ENCODE peak calls at places on chromosomes 12 and 14, in six cellular contexts. U is HepG2, M is K562, P is H1, X is HCT116, D is GM12878. Q is an unnamed sample.

GRCh38 chr12:77402726-77403125 is 337.4 kb upstream of the E2F7 start:
- DNase-seq in U (no peak), M (no peak), P (no peak), X (no peak), D (no peak), Q (no peak)

GRCh38 chr14:31926123-31926522 is 151.0 kb upstream of the ARHGAP5 start:
- DNase-seq in U (peak; percentile 87), M (peak; percentile 40), P (no peak), X (peak; percentile 54), D (no peak), Q (peak; percentile 22)

GRCh38 chr12:1799068-1799881 is 21.1 kb upstream of the LRTM2 start:
- DNase-seq in U (no peak), M (no peak), P (no peak), X (no peak), D (no peak), Q (no peak)

GRCh38 chr12:108131035-108131434 is 1.9 kb downstream of the WSCD2 start:
- DNase-seq in U (no peak), M (no peak), P (no peak), X (no peak), D (no peak), Q (no peak)

GRCh38 chr12:98574110-98574509 is 19.4 kb upstream of the SLC25A3 start:
- DNase-seq in U (peak; percentile 79), M (no peak), P (no peak), X (no peak), D (no peak), Q (no peak)

GRCh38 chr14:96037891-96038557 is 1.1 kb upstream of the C14orf132 start:
- DNase-seq in U (no peak), M (no peak), P (no peak), X (peak; percentile 74), D (no peak), Q (no peak)

GRCh38 chr12:64395739-64396138 is 5.2 kb upstream of the C12orf56 start:
- DNase-seq in U (no peak), M (no peak), P (no peak), X (no peak), D (no peak), Q (no peak)

GRCh38 chr14:63952933-63953437 is 100.2 kb downstream of the SYNE2 start:
- DNase-seq in U (no peak), M (no peak), P (no peak), X (no peak), D (no peak), Q (no peak)

GRCh38 chr14:70785556-70785955 is 23.8 kb downstream of the MAP3K9 start:
- DNase-seq in U (no peak), M (no peak), P (no peak), X (no peak), D (no peak), Q (no peak)

GRCh38 chr12:108190529-108190928 is 61.4 kb downstream of the WSCD2 start:
- DNase-seq in U (no peak), M (no peak), P (no peak), X (no peak), D (no peak), Q (no peak)

GRCh38 chr12:79424109-79424721 is 266.5 kb downstream of the PAWR start:
- DNase-seq in U (peak; percentile 91), M (no peak), P (no peak), X (no peak), D (no peak), Q (no peak)

GRCh38 chr12:49187184-49187583 is 1.7 kb downstream of the TUBA1A start:
- DNase-seq in U (no peak), M (no peak), P (no peak), X (no peak), D (no peak), Q (no peak)

GRCh38 chr12:44827832-44828438 is 48.2 kb downstream of the NELL2 start:
- DNase-seq in U (no peak), M (no peak), P (no peak), X (no peak), D (no peak), Q (no peak)

GRCh38 chr14:67618617-67619063 is 1.1 kb upstream of the ARG2 start:
- DNase-seq in U (peak; percentile 75), M (peak; percentile 68), P (no peak), X (no peak), D (no peak), Q (no peak)

GRCh38 chr14:33454022-33454645 is 496.7 kb downstream of the EGLN3 start:
- DNase-seq in U (no peak), M (no peak), P (no peak), X (no peak), D (no peak), Q (no peak)

GRCh38 chr12:28209782-28210181 is 19.5 kb downstream of the CCDC91 start:
- DNase-seq in U (no peak), M (no peak), P (no peak), X (no peak), D (no peak), Q (no peak)

GRCh38 chr12:47982311-47982710 is 18.9 kb downstream of the TMEM106C start:
- DNase-seq in U (no peak), M (no peak), P (no peak), X (no peak), D (no peak), Q (no peak)

GRCh38 chr14:23401331-23401730 is 6.7 kb downstream of the MYH6 start:
- DNase-seq in U (no peak), M (no peak), P (no peak), X (no peak), D (no peak), Q (no peak)

GRCh38 chr14:60008042-60008441 is 83.7 kb upstream of the PCNX4 start:
- DNase-seq in U (no peak), M (no peak), P (no peak), X (no peak), D (no peak), Q (no peak)

GRCh38 chr14:81517798-81518398 is 15.8 kb downstream of the SEL1L start:
- DNase-seq in U (peak; percentile 66), M (no peak), P (no peak), X (no peak), D (no peak), Q (no peak)

GRCh38 chr12:8644345-8645248 is 18.0 kb downstream of the MFAP5 start:
- DNase-seq in U (no peak), M (no peak), P (no peak), X (no peak), D (peak; percentile 90), Q (no peak)

GRCh38 chr14:102795060-102795925 is 18.0 kb downstream of the TRAF3 start:
- DNase-seq in U (peak; percentile 82), M (peak; percentile 28), P (no peak), X (no peak), D (no peak), Q (no peak)

GRCh38 chr12:6084261-6084968 is 40.1 kb downstream of the VWF start:
- DNase-seq in U (no peak), M (no peak), P (no peak), X (peak; percentile 60), D (no peak), Q (peak; percentile 100)

GRCh38 chr12:115891551-115891950 is 385.9 kb downstream of the MED13L start:
- DNase-seq in U (no peak), M (no peak), P (no peak), X (no peak), D (no peak), Q (peak; percentile 39)

GRCh38 chr12:115770643-115771042 is 506.9 kb downstream of the MED13L start:
- DNase-seq in U (no peak), M (no peak), P (no peak), X (no peak), D (no peak), Q (no peak)

GRCh38 chr12:108635201-108635996 is 1.7 kb upstream of the SELPLG start:
- DNase-seq in U (no peak), M (peak; percentile 39), P (no peak), X (no peak), D (peak; percentile 99), Q (no peak)

GRCh38 chr14:91417134-91417982 is at the start of gene CCDC88C:
- DNase-seq in U (peak; percentile 54), M (peak; percentile 77), P (no peak), X (peak; percentile 22), D (no peak), Q (no peak)

GRCh38 chr12:47900480-47901129 is 4.2 kb downstream of the VDR start:
- DNase-seq in U (peak; percentile 86), M (no peak), P (no peak), X (peak; percentile 29), D (no peak), Q (no peak)

DNA sequence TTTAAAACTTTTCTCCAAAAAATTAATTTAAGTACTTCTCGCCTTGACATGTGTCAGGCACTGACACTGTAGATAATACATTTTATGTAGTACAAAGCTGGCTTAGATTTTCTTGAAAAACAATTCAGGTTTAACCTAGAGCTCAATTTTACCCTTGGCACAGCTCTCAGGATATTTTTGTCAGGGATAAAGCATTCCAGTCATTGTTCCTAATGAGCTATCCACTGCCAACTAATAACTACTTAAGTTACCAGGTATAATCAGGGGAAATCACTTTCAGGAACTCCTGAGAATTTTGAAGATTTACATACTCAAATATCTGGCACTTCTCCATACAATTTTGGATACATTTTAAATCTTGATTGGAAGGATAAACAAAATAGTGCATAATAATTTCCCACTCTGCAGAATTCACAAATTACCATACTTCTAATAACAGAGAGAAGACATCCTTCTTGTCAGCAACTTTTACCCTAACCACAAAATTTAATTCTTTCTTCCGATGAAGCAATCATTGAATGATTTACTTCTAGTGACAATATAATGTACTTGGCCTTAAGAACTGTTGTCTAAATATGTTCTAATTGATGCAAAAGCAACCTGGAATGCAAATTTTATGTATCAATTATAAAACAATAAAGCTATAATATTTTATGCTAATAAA is 4.8 kb downstream of the RASSF9 start:
- DNase-seq in U (no peak), M (no peak), P (no peak), X (no peak), D (no peak), Q (no peak)
- H3K4me3 ChIP-seq in U (no peak overlapping the region), M (no peak overlapping the region), P (no peak overlapping the region), X (no peak overlapping the region), D (no peak overlapping the region), Q (no peak overlapping the region)

DNA sequence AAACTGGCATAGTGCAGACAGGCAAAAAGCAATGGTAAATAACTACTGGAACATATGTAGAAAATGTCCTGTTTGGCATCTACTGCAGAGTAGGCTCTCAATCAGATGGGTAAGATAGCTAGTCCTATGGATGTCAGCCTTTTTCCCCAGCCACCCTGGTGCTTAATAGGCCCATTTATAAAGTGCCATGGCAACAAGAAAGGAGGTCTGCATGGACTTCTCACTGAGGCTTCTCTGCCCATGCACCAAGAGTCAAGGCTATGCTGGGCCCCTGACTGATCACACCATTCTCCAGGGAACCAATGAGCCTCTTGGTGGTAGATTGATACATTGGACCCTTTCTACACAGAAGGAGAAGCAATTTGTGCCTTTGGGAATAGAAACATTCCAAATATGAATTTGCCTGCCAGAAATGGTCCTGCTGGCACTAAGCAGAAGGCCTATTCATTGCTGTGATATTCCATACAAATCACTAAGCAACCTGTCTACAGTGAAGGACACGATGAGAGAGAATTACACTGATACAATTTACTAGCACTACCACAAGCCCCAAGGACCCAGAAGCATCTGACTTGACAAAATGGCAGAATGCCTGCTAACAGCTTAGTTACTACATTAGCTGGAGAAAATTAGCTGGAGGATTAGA is 43.8 kb downstream of the RESF1 start:
- DNase-seq in U (no peak), M (no peak), P (no peak), X (no peak), D (no peak), Q (no peak)
- TF ChIP-seq ZNF274 in U (no peak), M (no peak), P (no peak), X (no peak), D (no peak), Q (no peak)

GRCh38 chr14:75981826-75982723 is at the start of gene TGFB3:
- DNase-seq in U (peak; percentile 52), M (peak; percentile 80), P (no peak), X (peak; percentile 51), D (no peak), Q (no peak)
- H3K9ac ChIP-seq in U (peak within 1 kb of the TSS; percentile 71), M (peak within 1 kb of the TSS; percentile 88), P (peak within 1 kb of the TSS; percentile 41), X (peak within 1 kb of the TSS; percentile 77), D (peak within 1 kb of the TSS; percentile 76), Q (peak within 1 kb of the TSS; percentile 79)

GRCh38 chr12:105092336-105092735 is 8.1 kb upstream of the ALDH1L2 start:
- DNase-seq in U (no peak), M (no peak), P (peak; percentile 89), X (no peak), D (no peak), Q (peak; percentile 39)
- H3K4me3 ChIP-seq in U (no peak overlapping the region), M (no peak overlapping the region), P (peak overlapping the region; percentile 2), X (no peak overlapping the region), D (no peak overlapping the region), Q (peak overlapping the region; percentile 16)

Q was measured in NT2/D1.